ENCODE peak calls at places on chromosomes 7 and 10, in five cellular contexts. G is cardiac fibroblast, N is dorsolateral prefrontal cortex, H is OCI-LY7, O is cardiac muscle cell. Z is an unnamed sample.

GRCh38 chr7:75772081-75773077 is at the start of gene CCL26:
- DNase-seq in O (peak; percentile 79), N (no peak), G (peak; percentile 73), H (no peak), Z (peak; percentile 72)

GRCh38 chr7:159075563-159076238 is 69.0 kb downstream of the VIPR2 start:
- DNase-seq in O (no peak), G (no peak), H (no peak), N (no peak), Z (no peak)

GRCh38 chr7:74655785-74656420 is 1.6 kb upstream of the GTF2I start:
- DNase-seq in O (no peak), N (no peak), H (no peak), G (peak; percentile 11), Z (no peak)

GRCh38 chr10:47233631-47234030 is 66.4 kb upstream of the GDF10 start:
- DNase-seq in H (no peak), N (no peak), G (no peak), O (no peak), Z (no peak)

GRCh38 chr10:22737587-22737986 is 23.2 kb upstream of the PIP4K2A start:
- DNase-seq in N (no peak), G (peak; percentile 92), O (peak; percentile 65), H (no peak), Z (no peak)

GRCh38 chr7:88184848-88185304 is 35.0 kb downstream of the SRI start:
- DNase-seq in N (no peak), G (peak; percentile 59), O (peak; percentile 41), H (no peak), Z (no peak)

GRCh38 chr7:55387062-55387965 is 22.2 kb downstream of the LANCL2 start:
- DNase-seq in G (peak; percentile 45), O (peak; percentile 9), N (no peak), H (peak; percentile 70), Z (no peak)

GRCh38 chr10:17850526-17850925 is 41.4 kb downstream of the MRC1 start:
- DNase-seq in O (no peak), G (no peak), N (no peak), H (no peak), Z (no peak)

GRCh38 chr10:13183625-13184024 is 22.3 kb downstream of the MCM10 start:
- DNase-seq in O (no peak), H (no peak), N (no peak), G (no peak), Z (no peak)

GRCh38 chr10:24277771-24278518 is 69.0 kb downstream of the KIAA1217 start:
- DNase-seq in N (no peak), G (peak; percentile 71), O (peak; percentile 58), H (no peak), Z (no peak)

GRCh38 chr7:32501522-32501921 is 6.2 kb downstream of the AVL9 start:
- DNase-seq in G (peak; percentile 75), O (peak; percentile 44), N (no peak), H (no peak), Z (no peak)

GRCh38 chr7:131238260-131238940 is 89.3 kb upstream of the MKLN1 start:
- DNase-seq in G (peak; percentile 90), O (peak; percentile 58), H (no peak), N (no peak), Z (no peak)

GRCh38 chr10:98154076-98154475 is 19.6 kb downstream of the R3HCC1L start:
- DNase-seq in H (no peak), G (no peak), O (no peak), N (no peak), Z (no peak)

GRCh38 chr7:142854505-142855400 is at the start of gene EPHB6:
- DNase-seq in O (peak; percentile 81), H (peak; percentile 38), G (peak; percentile 56), N (no peak), Z (no peak)

GRCh38 chr10:129694633-129695356 is 227.8 kb downstream of the MGMT start:
- DNase-seq in O (peak; percentile 17), G (no peak), N (no peak), H (no peak), Z (no peak)

GRCh38 chr10:80465839-80466590 is 11.9 kb downstream of the TSPAN14 start:
- DNase-seq in H (peak; percentile 43), N (no peak), O (no peak), G (no peak), Z (no peak)

GRCh38 chr10:78972160-78972946 is 96.4 kb upstream of the ZMIZ1 start:
- DNase-seq in N (peak; percentile 68), H (no peak), O (peak; percentile 78), G (peak; percentile 85), Z (peak; percentile 17)

GRCh38 chr10:3321123-3321522 is 148.5 kb upstream of the PITRM1 start:
- DNase-seq in G (no peak), N (no peak), O (no peak), H (no peak), Z (no peak)

GRCh38 chr7:74225400-74225799 is 15.6 kb downstream of the LAT2 start:
- DNase-seq in H (no peak), G (no peak), N (no peak), O (no peak), Z (no peak)

GRCh38 chr10:122112625-122113160 is 123.7 kb downstream of the TACC2 start:
- DNase-seq in G (peak; percentile 93), H (no peak), O (peak; percentile 97), N (no peak), Z (peak; percentile 83)

GRCh38 chr7:85554294-85554877 is 367.5 kb upstream of the SEMA3D start:
- DNase-seq in H (peak; percentile 61), O (peak; percentile 85), G (peak; percentile 79), N (no peak), Z (peak; percentile 67)

GRCh38 chr7:46580756-46581155 is 659.7 kb upstream of the IGFBP3 start:
- DNase-seq in G (no peak), N (no peak), O (no peak), H (no peak), Z (no peak)

GRCh38 chr7:106548491-106548890 is 112.5 kb downstream of the CCDC71L start:
- DNase-seq in N (no peak), H (no peak), O (no peak), G (no peak), Z (no peak)

GRCh38 chr7:158343936-158344455 is 243.6 kb downstream of the PTPRN2 start:
- DNase-seq in H (no peak), G (no peak), N (no peak), O (no peak), Z (no peak)

GRCh38 chr10:69415951-69416350 is 767 bp downstream of the TACR2 start:
- DNase-seq in O (no peak), H (no peak), G (no peak), N (no peak), Z (no peak)

GRCh38 chr7:109456116-109456515 is 886.4 kb downstream of the DNAJB9 start:
- DNase-seq in O (no peak), H (no peak), N (no peak), G (no peak), Z (no peak)
- TF ChIP-seq CTCF in O (no peak), H (no peak), N (no peak), G (no peak), Z (no peak)

DNA sequence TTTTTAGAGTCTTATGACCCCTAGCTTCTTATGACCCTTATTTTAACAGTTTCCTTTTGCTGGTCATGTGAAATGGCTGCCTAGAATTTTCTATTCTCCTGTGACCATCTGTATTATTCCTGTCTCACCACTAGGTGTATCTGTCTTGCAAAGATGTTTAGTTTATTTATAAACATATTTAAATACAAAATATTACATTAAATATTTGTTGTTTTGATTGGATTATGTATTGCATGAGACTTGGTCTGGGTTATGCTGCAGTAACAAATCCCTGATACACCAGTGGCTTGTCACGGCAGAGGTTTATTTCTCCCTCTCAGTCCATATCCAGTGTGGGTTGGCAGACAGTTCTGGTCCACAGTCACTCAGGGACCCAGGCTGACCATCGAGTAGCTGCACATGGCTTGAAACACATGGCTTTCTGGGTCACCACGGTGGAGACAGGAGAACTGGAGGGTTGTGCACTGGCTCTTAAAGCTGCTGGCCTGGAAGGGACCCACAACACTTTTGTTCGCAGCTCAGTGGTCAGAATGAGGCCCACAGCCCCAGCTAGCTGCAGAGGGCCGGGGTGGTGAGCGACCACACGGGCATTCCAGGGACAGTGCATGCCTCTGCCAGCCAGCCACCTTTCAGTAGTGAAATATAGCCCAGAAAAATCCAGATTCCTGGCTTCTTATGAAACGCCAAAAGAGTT is 7.4 kb downstream of the RASSF4 start:
- DNase-seq in O (no peak), H (peak; percentile 23), N (no peak), G (no peak), Z (no peak)
- TF ChIP-seq CTCF in O (peak; percentile 11), H (peak; percentile 60), N (no peak), G (peak; percentile 23), Z (no peak)

DNA sequence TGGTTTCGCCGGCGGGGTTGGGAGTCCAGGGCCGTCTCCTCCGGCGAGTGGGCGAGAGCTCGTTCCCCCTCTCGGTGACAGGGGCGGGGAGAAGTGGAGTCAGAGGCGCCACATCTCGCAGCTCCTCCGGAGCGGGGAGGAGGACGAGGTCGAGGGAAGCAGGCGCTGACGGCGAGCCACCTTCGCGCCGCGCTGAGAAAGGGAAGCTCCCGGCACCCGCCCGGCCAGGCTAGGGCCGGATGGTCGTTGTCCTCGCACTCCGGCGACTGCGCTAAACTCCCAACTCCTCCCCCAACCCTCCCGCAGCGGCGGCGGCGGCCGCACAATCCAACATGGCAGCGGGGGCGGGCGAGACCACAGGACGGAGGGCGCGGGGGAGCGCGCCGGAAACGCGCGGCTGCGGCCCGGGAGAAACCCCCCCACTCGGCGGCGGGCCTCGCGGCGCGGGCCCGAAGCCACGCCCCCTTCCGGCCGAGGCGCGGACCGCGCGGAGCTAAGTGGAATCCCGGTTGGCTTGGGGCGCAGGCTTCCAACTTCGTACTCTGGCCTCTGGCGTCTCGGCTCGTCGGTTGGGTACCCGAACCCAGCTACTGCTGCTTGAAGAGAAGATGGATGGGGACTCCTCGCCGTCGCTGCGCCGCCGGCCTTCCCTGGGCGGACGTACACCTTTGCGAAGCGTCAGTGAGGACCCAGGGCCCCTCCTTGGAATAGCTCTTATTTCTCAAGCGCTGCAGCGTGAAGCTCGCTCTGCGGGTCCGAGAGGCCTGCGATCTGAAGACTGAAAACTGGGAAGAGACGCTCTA is at the start of gene WASL:
- DNase-seq in G (peak; percentile 90), O (peak; percentile 95), N (peak; percentile 80), H (peak; percentile 93), Z (peak; percentile 53)
- TF ChIP-seq CTCF in G (no peak), O (no peak), N (peak; percentile 36), H (no peak), Z (no peak)

DNA sequence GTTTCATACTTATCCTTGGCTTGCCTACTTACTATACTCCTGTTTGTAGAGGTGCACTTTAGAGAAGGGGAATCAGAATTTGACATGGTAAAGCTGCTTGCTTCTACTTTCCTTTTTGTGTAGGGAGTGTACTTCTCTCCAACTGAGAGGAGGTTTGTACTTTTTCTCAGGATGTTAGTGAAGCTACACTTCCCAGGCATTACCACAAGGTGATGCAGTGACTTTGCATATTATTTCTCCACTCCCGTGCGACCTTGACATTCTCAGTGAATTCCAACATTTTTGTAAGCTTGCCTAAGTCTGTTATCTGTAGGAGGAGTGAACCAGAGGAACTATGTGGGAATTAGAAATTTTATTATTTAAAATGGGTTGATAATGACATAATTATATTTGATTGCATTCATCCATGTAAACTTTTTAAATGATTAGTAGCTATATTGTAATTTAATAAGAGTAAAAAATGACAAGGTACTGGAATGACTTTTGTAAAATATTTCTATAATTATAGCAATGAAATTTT is 5.2 kb downstream of the TAX1BP1 start:
- DNase-seq in N (no peak), H (peak; percentile 36), G (peak; percentile 89), O (peak; percentile 88), Z (peak; percentile 53)
- TF ChIP-seq CTCF in N (peak; percentile 55), H (peak; percentile 74), G (peak; percentile 79), O (peak; percentile 79), Z (peak; percentile 66)

DNA sequence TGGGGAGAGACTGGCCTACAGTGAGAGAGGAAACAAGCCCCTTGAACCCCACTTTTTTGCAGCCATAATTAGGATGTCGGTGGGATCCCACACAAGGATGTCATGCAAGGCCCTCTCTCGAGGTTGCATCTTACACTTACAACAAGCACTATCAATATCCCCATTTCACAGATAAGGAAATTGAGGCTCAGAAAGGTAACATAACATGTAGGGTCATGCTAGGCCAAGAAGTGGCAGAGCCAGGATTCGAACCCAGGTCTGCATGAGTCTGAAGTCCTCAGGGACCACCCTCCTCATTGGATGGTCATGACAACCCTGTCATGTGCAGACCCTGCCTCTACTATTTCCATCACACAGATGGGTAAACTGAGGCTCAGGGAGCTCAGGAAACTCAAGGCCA is 123.5 kb downstream of the C10orf105 start:
- DNase-seq in G (no peak), H (no peak), N (no peak), O (no peak), Z (no peak)
- TF ChIP-seq CTCF in G (no peak), H (no peak), N (no peak), O (no peak), Z (no peak)

Z was measured in HFF-Myc.